ENCODE peak calls at places on chromosome 4, in six cellular contexts. O is CD4-positive, CD25-positive, alpha-beta regulatory T cell; T is suprapubic skin; U is heart left ventricle; G is ovary; C is heart right ventricle. S is an unnamed sample. For H3K36me3 and H3K27me3, the result is how much of the 10 kb centered on the place peaks cover.

GRCh38 chr4:181593703-181594102 is 649.5 kb upstream of the TENM3 start:
- DNase-seq in O (no peak), T (no peak), U (no peak), G (no peak), C (no peak), S (no peak)

GRCh38 chr4:178306565-178306964 is 864.3 kb upstream of the AGA start:
- DNase-seq in O (no peak), T (no peak), U (no peak), G (no peak), C (no peak), S (peak)

GRCh38 chr4:156710571-156711195 is 260.9 kb downstream of the PDGFC start:
- DNase-seq in O (no peak), T (no peak), U (no peak), G (no peak), C (no peak), S (no peak)

GRCh38 chr4:128823025-128823661 is 13.6 kb downstream of the JADE1 start:
- DNase-seq in O (no peak), T (no peak), U (no peak), G (no peak), C (no peak), S (no peak)

GRCh38 chr4:174828845-174829701 is at the start of gene GLRA3:
- DNase-seq in O (peak), T (no peak), U (peak), G (no peak), C (no peak), S (peak)

GRCh38 chr4:156958276-156959074 is 13.1 kb downstream of the PDGFC start:
- DNase-seq in O (no peak), T (no peak), U (no peak), G (no peak), C (no peak), S (no peak)

GRCh38 chr4:110190249-110190648 is 8.2 kb downstream of the ELOVL6 start:
- DNase-seq in O (no peak), T (no peak), U (no peak), G (no peak), C (no peak), S (no peak)

GRCh38 chr4:101953949-101954348 is 163.4 kb downstream of the BANK1 start:
- DNase-seq in O (no peak), T (no peak), U (no peak), G (no peak), C (no peak), S (peak)

GRCh38 chr4:41594439-41594838 is 56.5 kb downstream of the LIMCH1 start:
- DNase-seq in O (no peak), T (no peak), U (peak), G (no peak), C (peak), S (peak)

GRCh38 chr4:18975916-18976610 is 954.5 kb upstream of the LCORL start:
- DNase-seq in O (no peak), T (no peak), U (no peak), G (no peak), C (no peak), S (no peak)

GRCh38 chr4:151291485-151291884 is 14.5 kb downstream of the PRSS48 start:
- DNase-seq in O (no peak), T (no peak), U (no peak), G (no peak), C (no peak), S (no peak)

GRCh38 chr4:8537041-8537461 is 43.1 kb upstream of the GPR78 start:
- DNase-seq in O (no peak), T (no peak), U (no peak), G (peak), C (peak), S (peak)

GRCh38 chr4:153005914-153006381 is 69.8 kb downstream of the FHDC1 start:
- DNase-seq in O (no peak), T (no peak), U (no peak), G (no peak), C (no peak), S (no peak)

GRCh38 chr4:189124149-189124758 is 816.4 kb upstream of the FRG1 start:
- DNase-seq in O (no peak), T (no peak), U (no peak), G (no peak), C (no peak), S (peak)

GRCh38 chr4:123955167-123955824 is 558.7 kb downstream of the SPRY1 start:
- DNase-seq in O (no peak), T (no peak), U (no peak), G (no peak), C (no peak), S (no peak)

GRCh38 chr4:83516042-83516772 is 19.7 kb upstream of the GPAT3 start:
- DNase-seq in O (no peak), T (no peak), U (no peak), G (no peak), C (no peak), S (peak)

GRCh38 chr4:123564758-123565346 is 168.3 kb downstream of the SPRY1 start:
- DNase-seq in O (peak), T (no peak), U (no peak), G (no peak), C (peak), S (peak)

GRCh38 chr4:56653461-56654237 is 27.4 kb downstream of the HOPX start:
- DNase-seq in O (peak), T (no peak), U (no peak), G (no peak), C (no peak), S (no peak)

GRCh38 chr4:36227913-36228312 is 16.4 kb downstream of the ARAP2 start:
- DNase-seq in O (no peak), T (no peak), U (no peak), G (no peak), C (no peak), S (no peak)

GRCh38 chr4:155656025-155656424 is 10.6 kb upstream of the GUCY1A1 start:
- DNase-seq in O (no peak), T (no peak), U (no peak), G (no peak), C (no peak), S (no peak)

GRCh38 chr4:88078592-88078991 is 71.2 kb downstream of the PKD2 start:
- DNase-seq in O (no peak), T (no peak), U (no peak), G (no peak), C (no peak), S (no peak)

GRCh38 chr4:121817701-121818100 is 6.0 kb downstream of the CCNA2 start:
- DNase-seq in O (no peak), T (no peak), U (no peak), G (no peak), C (no peak), S (no peak)
- H3K36me3 ChIP-seq in O (half or more), T (half or more), U (half or more), G (under half), C (under half), S (half or more)

GRCh38 chr4:80268936-80269335 is 2.5 kb downstream of the FGF5 start:
- DNase-seq in O (no peak), T (no peak), U (no peak), G (no peak), C (no peak), S (no peak)
- H3K27me3 ChIP-seq in O (under half), T (half or more), U (under half), G (under half), C (half or more), S (under half)

GRCh38 chr4:168633071-168633470 is 136.2 kb downstream of the PALLD start:
- DNase-seq in O (no peak), T (no peak), U (no peak), G (no peak), C (no peak), S (no peak)

GRCh38 chr4:168631241-168632151 is 134.6 kb downstream of the PALLD start:
- DNase-seq in O (no peak), T (peak), U (peak), G (peak), C (peak), S (peak)

GRCh38 chr4:168632246-168632832 is 135.5 kb downstream of the PALLD start:
- DNase-seq in O (no peak), T (no peak), U (no peak), G (no peak), C (no peak), S (no peak)

GRCh38 chr4:168634276-168634802 is 137.5 kb downstream of the PALLD start:
- DNase-seq in O (no peak), T (no peak), U (no peak), G (no peak), C (no peak), S (peak)

GRCh38 chr4:168633474-168633873 is 136.6 kb downstream of the PALLD start:
- DNase-seq in O (no peak), T (no peak), U (no peak), G (no peak), C (no peak), S (no peak)
- H3K4me3 ChIP-seq in O (no peak), T (peak), U (peak), G (peak), C (peak), S (peak)

DNA sequence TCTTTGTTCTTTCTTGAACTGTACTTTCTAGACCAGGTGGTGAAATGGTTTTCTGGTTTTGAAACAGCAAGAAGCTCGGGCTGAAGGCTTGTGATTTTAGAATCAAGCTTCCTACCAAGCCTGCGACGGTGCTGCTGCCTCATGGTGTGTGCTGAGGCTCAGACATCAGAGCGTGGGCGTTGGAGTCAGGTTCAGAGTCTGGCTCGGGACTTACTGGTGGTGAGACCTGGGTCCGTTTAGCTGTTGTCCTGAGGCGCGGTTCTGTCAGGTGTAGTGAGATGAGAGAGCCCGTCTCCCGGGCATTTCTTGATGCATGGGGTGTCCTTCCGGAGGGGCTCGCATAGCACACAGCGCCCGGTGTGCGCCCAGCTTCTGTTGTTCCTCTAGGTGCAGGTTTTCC is 19.7 kb upstream of the TADA2B start:
- DNase-seq in O (no peak), T (no peak), U (no peak), G (no peak), C (no peak), S (no peak)
- H3K36me3 ChIP-seq in O (half or more), T (half or more), U (half or more), G (under half), C (under half), S (under half)

GRCh38 chr4:1521821-1522361 is 115.6 kb upstream of the NKX1-1 start:
- DNase-seq in O (no peak), T (no peak), U (no peak), G (peak), C (no peak), S (no peak)

GRCh38 chr4:1523033-1523432 is 116.8 kb upstream of the NKX1-1 start:
- DNase-seq in O (no peak), T (no peak), U (peak), G (no peak), C (no peak), S (no peak)

GRCh38 chr4:1523907-1524636 is 117.8 kb upstream of the NKX1-1 start:
- DNase-seq in O (no peak), T (no peak), U (peak), G (peak), C (peak), S (peak)

GRCh38 chr4:1523506-1523905 is 117.3 kb upstream of the NKX1-1 start:
- DNase-seq in O (no peak), T (no peak), U (no peak), G (no peak), C (no peak), S (no peak)

GRCh38 chr4:1522606-1523005 is 116.4 kb upstream of the NKX1-1 start:
- DNase-seq in O (no peak), T (no peak), U (no peak), G (peak), C (no peak), S (no peak)
- H3K27me3 ChIP-seq in O (under half), T (half or more), U (under half), G (under half), C (under half), S (under half)

DNA sequence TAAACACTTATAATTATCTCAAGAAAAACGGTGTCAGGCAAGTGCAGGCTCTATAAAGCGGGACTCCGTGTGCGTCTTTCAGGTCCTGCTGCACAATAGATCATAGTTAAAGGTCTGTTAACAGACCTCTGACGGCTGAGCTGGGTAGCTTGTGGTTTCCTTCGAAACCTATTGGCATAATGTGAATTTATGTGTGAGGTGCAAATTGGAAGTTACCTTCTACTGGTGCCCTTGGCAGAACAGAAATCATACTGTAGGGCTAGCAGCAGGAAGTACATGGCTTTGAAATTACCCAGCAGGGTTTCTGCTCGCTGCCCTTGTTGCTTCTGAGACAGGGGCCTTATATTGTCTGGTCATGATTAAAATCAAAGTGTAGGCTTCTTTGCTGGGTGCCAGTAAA is 216.4 kb upstream of the HAND2 start:
- DNase-seq in O (no peak), T (no peak), U (no peak), G (no peak), C (no peak), S (no peak)
- H3K4me3 ChIP-seq in O (no peak), T (no peak), U (no peak), G (no peak), C (no peak), S (no peak)

DNA sequence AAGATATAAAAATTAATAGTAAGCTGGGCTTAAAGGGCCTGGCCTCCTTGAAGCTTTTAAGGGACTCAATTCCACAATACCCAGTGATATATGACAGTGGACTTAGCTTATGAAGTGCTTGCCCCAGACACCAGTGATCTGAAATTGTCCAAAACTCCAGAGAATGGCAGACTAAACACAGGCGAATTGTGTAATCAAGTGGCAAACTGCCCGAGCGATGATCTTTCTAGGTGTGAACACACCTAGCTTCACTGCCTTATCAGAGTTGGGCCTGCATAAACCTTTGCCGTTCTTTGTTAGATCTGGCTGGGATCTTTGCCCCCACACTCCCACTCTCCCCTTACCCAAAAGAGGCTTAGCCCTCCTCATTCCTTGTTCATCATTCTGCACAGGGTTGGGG is 62.5 kb upstream of the SH3RF1 start:
- DNase-seq in O (no peak), T (no peak), U (no peak), G (no peak), C (no peak), S (no peak)
- H3K36me3 ChIP-seq in O (under half), T (under half), U (under half), G (under half), C (under half), S (under half)

GRCh38 chr4:13535118-13535517 is 9.2 kb downstream of the NKX3-2 start:
- DNase-seq in O (no peak), T (no peak), U (no peak), G (no peak), C (no peak), S (no peak)

GRCh38 chr4:13533670-13534343 is 10.5 kb downstream of the NKX3-2 start:
- DNase-seq in O (no peak), T (no peak), U (no peak), G (no peak), C (no peak), S (no peak)

GRCh38 chr4:13535708-13536361 is 8.5 kb downstream of the NKX3-2 start:
- DNase-seq in O (no peak), T (no peak), U (no peak), G (no peak), C (no peak), S (no peak)

GRCh38 chr4:13536607-13537006 is 7.7 kb downstream of the NKX3-2 start:
- DNase-seq in O (no peak), T (no peak), U (no peak), G (no peak), C (no peak), S (no peak)

GRCh38 chr4:13534344-13535063 is 9.8 kb downstream of the NKX3-2 start:
- DNase-seq in O (no peak), T (no peak), U (no peak), G (no peak), C (no peak), S (no peak)
- H3K27me3 ChIP-seq in O (half or more), T (half or more), U (half or more), G (under half), C (half or more), S (under half)

DNA sequence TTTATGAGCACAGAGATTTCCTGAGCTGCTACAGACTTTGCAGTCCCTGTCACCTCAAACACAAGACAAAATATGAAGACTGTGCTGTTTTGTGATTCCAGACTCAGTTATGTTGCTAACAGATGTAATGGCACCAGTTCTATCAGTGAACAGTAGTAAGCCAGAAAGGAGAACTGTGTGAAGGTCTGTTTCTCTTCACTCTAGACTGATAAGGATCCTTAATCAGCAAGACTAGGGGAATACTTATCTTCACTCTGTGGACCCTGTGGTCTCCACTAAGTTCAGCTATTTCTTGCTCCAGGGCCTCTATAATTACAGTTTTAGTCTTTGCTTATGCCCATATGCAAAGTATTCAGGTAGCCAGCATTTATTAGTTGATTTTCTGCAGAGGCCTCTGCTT is 82.6 kb downstream of the ANXA5 start:
- DNase-seq in O (no peak), T (no peak), U (no peak), G (no peak), C (no peak), S (no peak)
- H3K4me3 ChIP-seq in O (no peak), T (no peak), U (no peak), G (no peak), C (no peak), S (no peak)

DNA sequence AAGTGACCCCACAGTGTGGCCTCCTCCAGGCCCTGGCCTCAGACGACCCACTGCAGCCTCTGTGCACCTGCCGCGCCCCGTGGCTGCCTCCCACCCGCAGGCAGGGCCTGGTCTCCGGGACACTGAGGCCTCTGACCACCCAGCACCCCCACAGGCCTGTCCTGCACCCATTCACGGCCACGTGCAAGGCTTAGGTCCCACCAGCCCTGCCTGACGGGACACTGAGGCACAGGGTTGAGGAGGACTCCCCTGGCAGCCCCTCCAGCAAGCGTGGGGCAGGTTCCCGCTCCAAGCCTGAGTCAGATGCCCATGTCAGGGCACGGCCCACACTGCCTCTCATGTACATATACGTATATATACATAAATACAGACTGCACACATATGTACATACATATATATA is 23.5 kb downstream of the NELFA start:
- DNase-seq in O (no peak), T (peak), U (no peak), G (no peak), C (no peak), S (no peak)
- H3K36me3 ChIP-seq in O (half or more), T (half or more), U (half or more), G (under half), C (half or more), S (under half)